ENCODE peak calls at places on chromosomes 7 and 10, in seven cellular contexts. One of them, this sample, is unnamed.

GRCh38 chr7:141754939-141755338 is 9.0 kb upstream of the TAS2R3 start:
- DNase-seq in ovary: no peak
- DNase-seq in HepG2: peak; percentile 46
- DNase-seq in heart left ventricle: no peak
- DNase-seq in A549: peak; percentile 33
- DNase-seq in IMR-90: no peak
- DNase-seq in HCT116: no peak
- DNase-seq in this sample: no peak

GRCh38 chr7:66452165-66452564 is 176.5 kb upstream of the KCTD7 start:
- DNase-seq in ovary: no peak
- DNase-seq in HepG2: peak; percentile 24
- DNase-seq in heart left ventricle: no peak
- DNase-seq in A549: no peak
- DNase-seq in IMR-90: peak; percentile 30
- DNase-seq in HCT116: no peak
- DNase-seq in this sample: no peak

GRCh38 chr10:102773986-102774385 is 30.2 kb downstream of the WBP1L start:
- DNase-seq in ovary: no peak
- DNase-seq in HepG2: no peak
- DNase-seq in heart left ventricle: peak; percentile 44
- DNase-seq in A549: no peak
- DNase-seq in IMR-90: peak; percentile 23
- DNase-seq in HCT116: no peak
- DNase-seq in this sample: no peak

GRCh38 chr10:24324651-24325050 is 115.7 kb downstream of the KIAA1217 start:
- DNase-seq in ovary: no peak
- DNase-seq in HepG2: no peak
- DNase-seq in heart left ventricle: no peak
- DNase-seq in A549: no peak
- DNase-seq in IMR-90: no peak
- DNase-seq in HCT116: no peak
- DNase-seq in this sample: no peak

GRCh38 chr7:24812313-24812945 is 55.2 kb upstream of the GSDME start:
- DNase-seq in ovary: peak; percentile 58
- DNase-seq in HepG2: peak; percentile 46
- DNase-seq in heart left ventricle: no peak
- DNase-seq in A549: peak; percentile 40
- DNase-seq in IMR-90: peak; percentile 36
- DNase-seq in HCT116: no peak
- DNase-seq in this sample: peak; percentile 48

GRCh38 chr10:29033311-29033940 is 255.4 kb upstream of the LYZL1 start:
- DNase-seq in ovary: no peak
- DNase-seq in HepG2: no peak
- DNase-seq in heart left ventricle: no peak
- DNase-seq in A549: no peak
- DNase-seq in IMR-90: no peak
- DNase-seq in HCT116: no peak
- DNase-seq in this sample: no peak

GRCh38 chr10:80517416-80518142 is 20.1 kb upstream of the SH2D4B start:
- DNase-seq in ovary: no peak
- DNase-seq in HepG2: no peak
- DNase-seq in heart left ventricle: no peak
- DNase-seq in A549: no peak
- DNase-seq in IMR-90: no peak
- DNase-seq in HCT116: no peak
- DNase-seq in this sample: no peak

GRCh38 chr10:28291881-28292297 is 11.0 kb downstream of the MPP7 start:
- DNase-seq in ovary: no peak
- DNase-seq in HepG2: no peak
- DNase-seq in heart left ventricle: no peak
- DNase-seq in A549: no peak
- DNase-seq in IMR-90: peak; percentile 93
- DNase-seq in HCT116: peak; percentile 71
- DNase-seq in this sample: no peak

GRCh38 chr7:37311282-37311868 is 137.3 kb downstream of the ELMO1 start:
- DNase-seq in ovary: no peak
- DNase-seq in HepG2: no peak
- DNase-seq in heart left ventricle: no peak
- DNase-seq in A549: peak; percentile 18
- DNase-seq in IMR-90: peak; percentile 7
- DNase-seq in HCT116: no peak
- DNase-seq in this sample: no peak

GRCh38 chr7:103075337-103075918 is 488 bp downstream of the ARMC10 start:
- DNase-seq in ovary: peak; percentile 75
- DNase-seq in HepG2: peak; percentile 50
- DNase-seq in heart left ventricle: peak; percentile 59
- DNase-seq in A549: peak; percentile 36
- DNase-seq in IMR-90: peak; percentile 62
- DNase-seq in HCT116: no peak
- DNase-seq in this sample: no peak
- TF ChIP-seq POLR2A in ovary: no peak
- TF ChIP-seq POLR2A in HepG2: no peak
- TF ChIP-seq POLR2A in heart left ventricle: no peak
- TF ChIP-seq POLR2A in A549: no peak
- TF ChIP-seq POLR2A in IMR-90: peak; percentile 41
- TF ChIP-seq POLR2A in HCT116: no peak
- TF ChIP-seq POLR2A in this sample: no peak

DNA sequence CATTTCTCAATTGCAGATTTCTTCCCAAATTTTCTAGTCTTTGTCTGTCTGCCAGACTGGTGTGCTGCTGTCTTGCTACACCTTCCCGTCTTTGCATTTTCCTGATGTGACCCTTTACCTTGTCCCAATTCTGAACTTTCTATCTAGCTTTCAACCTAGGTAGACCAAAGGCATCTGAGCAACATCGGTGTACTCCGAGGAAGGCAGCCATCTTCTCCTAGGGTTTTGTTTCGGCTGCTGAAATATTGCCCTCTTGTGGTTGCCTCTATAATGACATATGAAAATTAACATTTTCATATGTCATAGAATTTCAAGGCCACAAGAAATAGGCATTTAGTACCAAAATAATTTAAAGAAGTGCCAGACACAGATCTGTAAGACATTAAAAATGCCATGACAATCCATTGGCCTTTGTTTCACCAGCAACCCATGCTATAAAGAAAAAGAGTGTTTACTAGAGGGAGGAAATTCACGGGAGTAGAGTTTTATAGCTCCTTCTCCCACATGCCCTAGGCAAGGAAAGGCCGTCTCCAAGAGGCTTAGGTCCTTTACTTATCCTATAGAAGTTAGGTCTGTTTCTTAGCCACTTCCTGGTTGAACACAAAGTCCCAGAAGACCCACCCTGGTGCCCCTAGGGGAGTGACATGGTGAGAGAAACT is 23.4 kb downstream of the OR9A2 start:
- DNase-seq in ovary: no peak
- DNase-seq in HepG2: peak; percentile 1
- DNase-seq in heart left ventricle: no peak
- DNase-seq in A549: peak; percentile 53
- DNase-seq in IMR-90: peak; percentile 44
- DNase-seq in HCT116: peak; percentile 36
- DNase-seq in this sample: no peak
- H3K4me3 ChIP-seq in ovary: no peak overlapping the region
- H3K4me3 ChIP-seq in HepG2: no peak overlapping the region
- H3K4me3 ChIP-seq in heart left ventricle: no peak overlapping the region
- H3K4me3 ChIP-seq in A549: peak overlapping the region; percentile 10
- H3K4me3 ChIP-seq in IMR-90: peak overlapping the region; percentile 33
- H3K4me3 ChIP-seq in HCT116: peak overlapping the region; percentile 11
- H3K4me3 ChIP-seq in this sample: no peak overlapping the region

DNA sequence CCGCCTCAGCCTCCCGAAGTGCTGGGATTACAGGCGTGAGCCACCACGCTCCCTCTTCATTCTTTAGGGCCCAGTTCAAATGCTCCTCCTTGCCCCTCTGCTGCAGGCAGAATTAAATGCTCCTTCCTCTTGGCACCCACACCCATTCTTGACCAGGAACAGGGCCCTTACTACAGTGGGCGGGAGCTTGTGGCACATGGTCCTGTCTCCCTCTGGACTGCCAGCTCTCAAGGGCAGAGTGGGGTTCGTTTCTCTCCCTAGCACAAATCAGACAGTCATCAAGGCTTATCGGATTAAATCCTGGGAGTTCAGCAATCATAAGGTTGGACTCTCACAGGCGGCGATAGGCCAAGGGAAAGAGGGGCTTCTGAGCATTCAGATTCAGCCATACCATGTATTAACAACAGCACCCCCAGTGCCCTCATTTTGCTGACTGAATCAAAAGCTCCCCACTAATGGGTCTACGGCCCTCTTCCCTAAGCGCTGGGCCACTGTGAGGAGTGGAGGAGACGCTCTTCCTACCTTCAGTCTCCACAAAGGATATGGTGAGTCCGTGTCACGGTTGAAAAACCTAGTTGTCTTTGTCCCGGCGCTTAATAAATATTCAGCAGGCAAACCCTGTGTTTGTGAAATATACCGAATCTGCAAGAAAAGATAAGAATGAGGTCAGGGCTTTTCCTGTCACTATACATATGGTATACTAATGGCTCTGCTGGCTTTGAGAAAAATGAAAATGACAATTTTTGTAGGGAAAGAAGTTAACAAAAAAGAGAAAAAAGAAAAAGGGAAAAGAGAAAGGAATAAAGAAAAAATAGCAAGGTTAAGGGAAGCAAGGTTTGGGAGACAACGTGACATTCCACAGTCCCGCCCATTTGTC is 107.4 kb downstream of the CLEC2L start:
- DNase-seq in ovary: no peak
- DNase-seq in HepG2: no peak
- DNase-seq in heart left ventricle: no peak
- DNase-seq in A549: no peak
- DNase-seq in IMR-90: no peak
- DNase-seq in HCT116: no peak
- DNase-seq in this sample: no peak
- TF ChIP-seq CTCF in ovary: no peak
- TF ChIP-seq CTCF in HepG2: no peak
- TF ChIP-seq CTCF in heart left ventricle: no peak
- TF ChIP-seq CTCF in A549: no peak
- TF ChIP-seq CTCF in IMR-90: no peak
- TF ChIP-seq CTCF in HCT116: no peak
- TF ChIP-seq CTCF in this sample: no peak

GRCh38 chr10:114212153-114212552 is 26.9 kb upstream of the VWA2 start:
- DNase-seq in ovary: no peak
- DNase-seq in HepG2: no peak
- DNase-seq in heart left ventricle: no peak
- DNase-seq in A549: no peak
- DNase-seq in IMR-90: no peak
- DNase-seq in HCT116: no peak
- DNase-seq in this sample: no peak
- TF ChIP-seq POLR2A in ovary: no peak
- TF ChIP-seq POLR2A in HepG2: no peak
- TF ChIP-seq POLR2A in heart left ventricle: no peak
- TF ChIP-seq POLR2A in A549: no peak
- TF ChIP-seq POLR2A in IMR-90: no peak
- TF ChIP-seq POLR2A in HCT116: no peak
- TF ChIP-seq POLR2A in this sample: no peak

GRCh38 chr10:48467669-48468068 is 137.2 kb downstream of the ARHGAP22 start:
- DNase-seq in ovary: peak; percentile 9
- DNase-seq in HepG2: no peak
- DNase-seq in heart left ventricle: no peak
- DNase-seq in A549: no peak
- DNase-seq in IMR-90: no peak
- DNase-seq in HCT116: no peak
- DNase-seq in this sample: no peak

GRCh38 chr10:48466611-48467240 is 138.1 kb downstream of the ARHGAP22 start:
- DNase-seq in ovary: peak; percentile 24
- DNase-seq in HepG2: no peak
- DNase-seq in heart left ventricle: no peak
- DNase-seq in A549: no peak
- DNase-seq in IMR-90: no peak
- DNase-seq in HCT116: no peak
- DNase-seq in this sample: no peak

GRCh38 chr10:48464121-48464870 is 140.6 kb downstream of the ARHGAP22 start:
- DNase-seq in ovary: peak; percentile 36
- DNase-seq in HepG2: no peak
- DNase-seq in heart left ventricle: no peak
- DNase-seq in A549: no peak
- DNase-seq in IMR-90: no peak
- DNase-seq in HCT116: no peak
- DNase-seq in this sample: peak; percentile 13

GRCh38 chr10:48464871-48465736 is 139.8 kb downstream of the ARHGAP22 start:
- DNase-seq in ovary: peak; percentile 44
- DNase-seq in HepG2: no peak
- DNase-seq in heart left ventricle: peak; percentile 79
- DNase-seq in A549: no peak
- DNase-seq in IMR-90: no peak
- DNase-seq in HCT116: no peak
- DNase-seq in this sample: peak; percentile 22

GRCh38 chr10:48465860-48466521 is 138.9 kb downstream of the ARHGAP22 start:
- DNase-seq in ovary: peak; percentile 35
- DNase-seq in HepG2: no peak
- DNase-seq in heart left ventricle: no peak
- DNase-seq in A549: no peak
- DNase-seq in IMR-90: no peak
- DNase-seq in HCT116: no peak
- DNase-seq in this sample: no peak
- H3K4me3 ChIP-seq in ovary: no peak overlapping the region
- H3K4me3 ChIP-seq in HepG2: no peak overlapping the region
- H3K4me3 ChIP-seq in heart left ventricle: peak overlapping the region; percentile 29
- H3K4me3 ChIP-seq in A549: peak overlapping the region; percentile 30
- H3K4me3 ChIP-seq in IMR-90: no peak overlapping the region
- H3K4me3 ChIP-seq in HCT116: no peak overlapping the region
- H3K4me3 ChIP-seq in this sample: no peak overlapping the region

This sample was measured in uterus.